ENCODE peak calls at places on chromosomes 12 and 14, in nine cellular contexts. K is Peyer's patch; H is OCI-LY7; Y is heart left ventricle; S is colonic mucosa; G is CD8-positive, alpha-beta T cell; Z is endothelial cell of umbilical vein; W is cardiac muscle cell; X is pancreas. B is an unnamed sample.
A peak's percentile ranks its signal among the peaks of the same experiment; 100 is the strongest.

GRCh38 chr14:104355949-104356737 is 217.8 kb downstream of the KIF26A start:
- DNase-seq in K (no peak), H (no peak), Y (no peak), S (no peak), G (no peak), Z (no peak), W (no peak), X (peak; percentile 48), B (peak; percentile 59)

GRCh38 chr14:91387135-91387849 is 30.3 kb downstream of the CCDC88C start:
- DNase-seq in K (no peak), H (no peak), Y (no peak), S (no peak), G (no peak), Z (no peak), W (peak; percentile 71), X (no peak), B (no peak)

GRCh38 chr12:128859311-128859710 is 6.0 kb downstream of the GLT1D1 start:
- DNase-seq in K (no peak), H (no peak), Y (no peak), S (no peak), G (no peak), Z (no peak), W (no peak), X (no peak), B (no peak)

GRCh38 chr12:3336606-3337311 is 154.2 kb upstream of the PRMT8 start:
- DNase-seq in K (no peak), H (no peak), Y (peak; percentile 71), S (no peak), G (no peak), Z (no peak), W (no peak), X (no peak), B (peak; percentile 21)

GRCh38 chr14:72443991-72444431 is 449.9 kb downstream of the DPF3 start:
- DNase-seq in K (peak; percentile 54), H (peak; percentile 20), Y (no peak), S (no peak), G (no peak), Z (no peak), W (no peak), X (no peak), B (no peak)

GRCh38 chr12:78802593-78802992 is 62.0 kb upstream of the SYT1 start:
- DNase-seq in K (no peak), H (no peak), Y (no peak), S (no peak), G (no peak), Z (no peak), W (no peak), X (no peak), B (no peak)

GRCh38 chr14:87690076-87690661 is 302.8 kb downstream of the GALC start:
- DNase-seq in K (no peak), H (no peak), Y (no peak), S (no peak), G (no peak), Z (no peak), W (peak; percentile 44), X (no peak), B (no peak)

GRCh38 chr12:645563-646071 is 17.6 kb downstream of the NINJ2 start:
- DNase-seq in K (no peak), H (no peak), Y (peak; percentile 80), S (no peak), G (no peak), Z (peak; percentile 81), W (peak; percentile 26), X (no peak), B (no peak)

GRCh38 chr14:89093083-89093482 is 268.6 kb downstream of the TTC8 start:
- DNase-seq in K (no peak), H (no peak), Y (no peak), S (no peak), G (no peak), Z (no peak), W (no peak), X (no peak), B (no peak)

GRCh38 chr14:68297871-68298468 is 478.4 kb downstream of the RAD51B start:
- DNase-seq in K (no peak), H (no peak), Y (no peak), S (no peak), G (no peak), Z (peak; percentile 58), W (no peak), X (no peak), B (no peak)

GRCh38 chr14:89013098-89013504 is 188.7 kb downstream of the TTC8 start:
- DNase-seq in K (no peak), H (peak; percentile 18), Y (no peak), S (peak; percentile 82), G (no peak), Z (peak; percentile 6), W (peak; percentile 11), X (peak; percentile 67), B (peak; percentile 69)

GRCh38 chr12:79887912-79888311 is 47.0 kb downstream of the PPP1R12A start:
- DNase-seq in K (no peak), H (no peak), Y (no peak), S (no peak), G (no peak), Z (no peak), W (no peak), X (no peak), B (no peak)

GRCh38 chr12:79895804-79896203 is 39.1 kb downstream of the PPP1R12A start:
- DNase-seq in K (no peak), H (no peak), Y (no peak), S (no peak), G (no peak), Z (no peak), W (no peak), X (no peak), B (no peak)

GRCh38 chr12:79895041-79895440 is 39.9 kb downstream of the PPP1R12A start:
- DNase-seq in K (no peak), H (no peak), Y (no peak), S (no peak), G (no peak), Z (no peak), W (no peak), X (no peak), B (no peak)

GRCh38 chr12:79886917-79887519 is 47.9 kb downstream of the PPP1R12A start:
- DNase-seq in K (no peak), H (peak; percentile 52), Y (no peak), S (no peak), G (no peak), Z (peak; percentile 77), W (no peak), X (no peak), B (no peak)

DNA sequence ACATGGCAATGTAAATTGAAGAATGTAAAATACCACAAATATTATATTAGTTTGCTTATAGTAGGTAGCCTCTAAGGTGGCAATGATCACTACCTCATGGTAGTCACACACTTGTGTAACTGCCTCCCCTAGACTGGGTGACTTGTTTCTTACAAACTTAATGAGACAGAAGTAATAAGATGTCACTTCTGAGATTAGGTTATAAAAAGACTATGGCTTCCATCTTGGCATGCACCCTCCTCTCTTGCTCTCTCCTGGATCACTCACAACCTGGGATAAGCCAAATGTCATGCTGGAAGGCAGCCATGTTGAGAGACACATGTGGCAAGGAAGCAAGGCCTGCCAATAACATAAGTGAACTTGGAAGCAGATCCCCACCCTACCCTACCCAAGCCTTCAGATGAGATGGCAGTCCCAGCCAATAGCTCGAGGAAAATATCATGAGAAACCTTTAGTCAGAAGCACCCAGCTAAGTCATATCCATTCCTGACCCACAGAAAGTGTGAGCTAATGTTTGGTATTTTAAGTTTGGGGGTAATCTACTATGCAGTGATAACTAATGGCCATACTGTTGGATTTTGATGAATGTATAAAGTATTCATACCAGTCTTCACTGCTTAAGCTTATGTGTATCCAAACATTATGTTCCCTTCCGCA is 43.3 kb downstream of the PPP1R12A start:
- DNase-seq in K (no peak), H (no peak), Y (peak; percentile 33), S (no peak), G (no peak), Z (no peak), W (no peak), X (no peak), B (no peak)
- H3K4me1 ChIP-seq in K (peaks cover 7% of the 10 kb centered on the region), H (no peaks in the 10 kb centered on the region), Y (peaks cover 4% of the 10 kb centered on the region), S (no peaks in the 10 kb centered on the region), G (peaks cover 13% of the 10 kb centered on the region), Z (peaks cover 9% of the 10 kb centered on the region), W (peaks cover 8% of the 10 kb centered on the region), X (peaks cover 17% of the 10 kb centered on the region), B (peaks cover 19% of the 10 kb centered on the region)

GRCh38 chr14:65373671-65374039 is 38.9 kb upstream of the FUT8 start:
- DNase-seq in K (no peak), H (no peak), Y (no peak), S (no peak), G (no peak), Z (no peak), W (no peak), X (no peak), B (no peak)
- H3K4me3 ChIP-seq in K (no peak overlapping the region), H (no peak overlapping the region), Y (no peak overlapping the region), S (no peak overlapping the region), G (no peak overlapping the region), Z (no peak overlapping the region), W (no peak overlapping the region), X (no peak overlapping the region), B (no peak overlapping the region)

DNA sequence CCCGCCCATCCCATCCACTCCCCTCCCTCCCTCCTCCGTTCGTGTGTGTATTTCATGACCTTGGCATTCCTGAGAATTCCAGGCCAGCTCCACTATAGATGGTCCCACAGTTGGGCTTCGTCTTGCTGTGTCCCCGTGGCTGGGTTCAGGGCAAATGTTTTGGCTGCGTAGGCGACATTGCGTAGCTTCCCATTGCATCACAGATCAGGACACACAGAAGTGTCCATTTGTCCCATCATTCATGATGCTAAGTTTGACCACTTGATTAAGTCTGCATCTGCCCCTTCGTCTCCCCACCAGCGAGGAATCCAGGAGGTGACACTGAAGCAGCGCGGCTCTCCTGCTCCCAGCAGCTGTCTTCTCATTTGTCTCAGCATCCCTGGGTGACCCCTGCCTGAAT is 38.6 kb upstream of the MMP17 start:
- DNase-seq in K (no peak), H (no peak), Y (no peak), S (no peak), G (no peak), Z (no peak), W (no peak), X (no peak), B (no peak)
- TF ChIP-seq CTCF in K (no peak), H (no peak), Y (no peak), S (no peak), G (no peak), Z (no peak), W (no peak), X (no peak), B (no peak)

GRCh38 chr12:105212431-105212830 is 23.5 kb downstream of the APPL2 start:
- DNase-seq in K (no peak), H (no peak), Y (no peak), S (no peak), G (no peak), Z (no peak), W (no peak), X (no peak), B (no peak)

GRCh38 chr12:105209091-105209490 is 26.9 kb downstream of the APPL2 start:
- DNase-seq in K (no peak), H (no peak), Y (no peak), S (no peak), G (no peak), Z (no peak), W (no peak), X (no peak), B (no peak)

GRCh38 chr12:105218434-105218833 is 17.5 kb downstream of the APPL2 start:
- DNase-seq in K (no peak), H (no peak), Y (peak; percentile 67), S (no peak), G (no peak), Z (no peak), W (peak; percentile 40), X (no peak), B (no peak)

GRCh38 chr12:105214670-105215375 is 21.2 kb downstream of the APPL2 start:
- DNase-seq in K (no peak), H (no peak), Y (no peak), S (peak; percentile 97), G (no peak), Z (peak; percentile 45), W (no peak), X (no peak), B (no peak)

GRCh38 chr12:105214141-105214540 is 21.8 kb downstream of the APPL2 start:
- DNase-seq in K (no peak), H (no peak), Y (no peak), S (no peak), G (no peak), Z (no peak), W (no peak), X (no peak), B (no peak)
- H3K4me1 ChIP-seq in K (peaks cover 32% of the 10 kb centered on the region), H (no peaks in the 10 kb centered on the region), Y (peaks cover 9% of the 10 kb centered on the region), S (peaks cover 6% of the 10 kb centered on the region), G (no peaks in the 10 kb centered on the region), Z (peaks cover 13% of the 10 kb centered on the region), W (peaks cover 7% of the 10 kb centered on the region), X (no peaks in the 10 kb centered on the region), B (peaks cover 2% of the 10 kb centered on the region)

B was measured in upper lobe of right lung.